ENCODE peak calls at places on chromosomes 13 and 19, in four cellular contexts. One of them, this sample, is unnamed.
A peak's percentile ranks its signal among the peaks of the same experiment; 100 is the strongest.

GRCh38 chr19:15175609-15176008 is 25.2 kb downstream of the NOTCH3 start:
- DNase-seq in HL-60: no peak
- DNase-seq in fibroblast of lung: no peak
- DNase-seq in fibroblast of pulmonary artery: no peak
- DNase-seq in this sample: no peak

GRCh38 chr19:27734496-27735220 is 1478.3 kb downstream of the UQCRFS1 start:
- DNase-seq in HL-60: no peak
- DNase-seq in fibroblast of pulmonary artery: no peak
- DNase-seq in fibroblast of lung: peak; percentile 67
- DNase-seq in this sample: no peak

GRCh38 chr13:106986033-106986484 is 418.1 kb upstream of the ARGLU1 start:
- DNase-seq in fibroblast of lung: peak; percentile 26
- DNase-seq in HL-60: no peak
- DNase-seq in fibroblast of pulmonary artery: peak; percentile 1
- DNase-seq in this sample: no peak

GRCh38 chr13:109874921-109875454 is 88.6 kb upstream of the IRS2 start:
- DNase-seq in HL-60: no peak
- DNase-seq in fibroblast of pulmonary artery: peak; percentile 65
- DNase-seq in fibroblast of lung: peak; percentile 83
- DNase-seq in this sample: no peak

GRCh38 chr13:113325779-113326178 is 28.7 kb downstream of the LAMP1 start:
- DNase-seq in HL-60: no peak
- DNase-seq in fibroblast of pulmonary artery: no peak
- DNase-seq in fibroblast of lung: no peak
- DNase-seq in this sample: no peak

GRCh38 chr19:39397360-39398296 is 6.5 kb downstream of the MED29 start:
- DNase-seq in HL-60: peak; percentile 86
- DNase-seq in fibroblast of lung: peak; percentile 63
- DNase-seq in fibroblast of pulmonary artery: peak; percentile 87
- DNase-seq in this sample: peak; percentile 85

GRCh38 chr13:113861433-113862030 is 2.3 kb downstream of the GAS6 start:
- DNase-seq in HL-60: no peak
- DNase-seq in fibroblast of pulmonary artery: no peak
- DNase-seq in fibroblast of lung: no peak
- DNase-seq in this sample: no peak

GRCh38 chr13:104936304-104936703 is 1599.2 kb downstream of the EFNB2 start:
- DNase-seq in fibroblast of lung: no peak
- DNase-seq in fibroblast of pulmonary artery: no peak
- DNase-seq in HL-60: peak; percentile 20
- DNase-seq in this sample: no peak

GRCh38 chr19:48418317-48419064 is 25.0 kb downstream of the GRIN2D start:
- DNase-seq in HL-60: no peak
- DNase-seq in fibroblast of pulmonary artery: no peak
- DNase-seq in fibroblast of lung: peak; percentile 69
- DNase-seq in this sample: no peak
- H3K4me3 ChIP-seq in HL-60: no peak overlapping the region
- H3K4me3 ChIP-seq in fibroblast of pulmonary artery: no peak overlapping the region
- H3K4me3 ChIP-seq in fibroblast of lung: no peak overlapping the region
- H3K4me3 ChIP-seq in this sample: peak overlapping the region; percentile 60

DNA sequence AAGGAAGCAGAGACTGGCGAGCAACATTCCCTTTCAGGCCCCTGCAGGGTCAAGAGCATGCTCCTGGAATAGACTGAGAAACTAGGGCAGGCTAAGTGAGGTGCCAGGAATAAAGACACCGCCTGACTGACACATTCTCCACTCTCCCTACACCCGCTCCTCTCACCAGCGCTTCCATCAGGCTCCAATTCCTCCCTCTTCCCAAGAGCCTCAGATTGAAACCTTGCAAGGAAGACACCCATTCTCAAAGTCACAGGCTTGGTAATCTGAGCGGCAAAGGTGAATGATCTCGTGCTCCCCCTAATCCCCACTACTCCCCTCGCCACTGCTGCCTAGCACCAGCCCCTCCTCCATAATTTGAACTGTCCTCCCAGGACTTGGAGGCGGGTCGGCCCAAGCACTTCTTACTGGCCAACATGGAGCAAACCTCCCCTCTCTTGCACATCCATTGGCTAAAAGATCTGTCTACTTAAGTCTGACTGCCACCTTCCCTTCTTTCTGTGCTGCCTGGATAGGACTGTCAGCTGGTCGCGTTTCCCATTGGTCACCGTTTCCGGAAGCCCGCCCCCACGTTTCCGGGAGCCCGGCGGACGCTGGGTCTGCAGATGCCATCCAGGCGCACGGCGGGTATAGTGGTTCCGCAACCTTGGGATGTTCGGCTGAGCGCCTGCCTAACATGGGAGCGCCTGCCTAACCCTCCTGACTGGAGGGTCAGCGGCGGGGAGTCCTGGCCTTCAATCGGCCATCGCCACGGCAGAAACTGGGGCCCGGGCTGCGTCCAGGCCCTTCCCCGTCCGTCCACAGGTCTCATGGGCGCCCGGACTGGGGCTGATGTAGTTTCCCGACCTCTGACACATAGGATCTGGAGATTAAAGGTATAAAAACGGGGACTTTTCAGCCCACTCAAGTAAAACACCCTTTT is 33.6 kb downstream of the ZNF383 start:
- DNase-seq in HL-60: peak; percentile 86
- DNase-seq in fibroblast of pulmonary artery: peak; percentile 95
- DNase-seq in fibroblast of lung: peak; percentile 100
- DNase-seq in this sample: no peak
- H3K4me3 ChIP-seq in HL-60: peak overlapping the region; percentile 49
- H3K4me3 ChIP-seq in fibroblast of pulmonary artery: peak overlapping the region; percentile 74
- H3K4me3 ChIP-seq in fibroblast of lung: peak overlapping the region; percentile 85
- H3K4me3 ChIP-seq in this sample: no peak overlapping the region

GRCh38 chr19:1262687-1263123 is 6.4 kb upstream of the CIRBP start:
- DNase-seq in fibroblast of lung: no peak
- DNase-seq in fibroblast of pulmonary artery: no peak
- DNase-seq in HL-60: no peak
- DNase-seq in this sample: no peak
- H3K4me3 ChIP-seq in fibroblast of lung: no peak overlapping the region
- H3K4me3 ChIP-seq in fibroblast of pulmonary artery: no peak overlapping the region
- H3K4me3 ChIP-seq in HL-60: no peak overlapping the region
- H3K4me3 ChIP-seq in this sample: no peak overlapping the region

GRCh38 chr19:42441047-42441440 is 1.7 kb downstream of the CXCL17 start:
- DNase-seq in HL-60: no peak
- DNase-seq in fibroblast of pulmonary artery: no peak
- DNase-seq in fibroblast of lung: no peak
- DNase-seq in this sample: no peak
- H3K4me3 ChIP-seq in HL-60: no peak overlapping the region
- H3K4me3 ChIP-seq in fibroblast of pulmonary artery: no peak overlapping the region
- H3K4me3 ChIP-seq in fibroblast of lung: no peak overlapping the region
- H3K4me3 ChIP-seq in this sample: no peak overlapping the region

GRCh38 chr13:38687246-38688229 is 661 bp downstream of the FREM2 start:
- DNase-seq in fibroblast of lung: peak; percentile 6
- DNase-seq in fibroblast of pulmonary artery: no peak
- DNase-seq in HL-60: no peak
- DNase-seq in this sample: no peak
- H3K4me3 ChIP-seq in fibroblast of lung: peak overlapping the region; percentile 57
- H3K4me3 ChIP-seq in fibroblast of pulmonary artery: peak overlapping the region; percentile 32
- H3K4me3 ChIP-seq in HL-60: no peak overlapping the region
- H3K4me3 ChIP-seq in this sample: no peak overlapping the region